ENCODE peak calls at places on chromosome X, in four cellular contexts. A, R, Q and X are unnamed samples.
A peak's percentile ranks its signal among the peaks of the same experiment; 100 is the strongest.

GRCh38 chrX:39850630-39851152 is 247.1 kb downstream of the BCOR start:
- DNase-seq in R (peak; percentile 75), Q (peak; percentile 72), A (no peak), X (no peak)

GRCh38 chrX:120642871-120643270 is 13.0 kb upstream of the C1GALT1C1 start:
- DNase-seq in Q (no peak), A (no peak), R (no peak), X (no peak)

GRCh38 chrX:45320191-45320590 is 119.5 kb upstream of the DIPK2B start:
- DNase-seq in R (no peak), A (no peak), Q (no peak), X (no peak)

GRCh38 chrX:130975947-130976346 is 72.9 kb upstream of the ENOX2 start:
- DNase-seq in A (no peak), R (peak; percentile 37), Q (peak; percentile 1), X (no peak)

GRCh38 chrX:47191331-47191730 is 2.3 kb upstream of the UBA1 start:
- DNase-seq in Q (no peak), R (no peak), A (no peak), X (no peak)

GRCh38 chrX:18377802-18378201 is 23.3 kb upstream of the SCML2 start:
- DNase-seq in R (peak; percentile 30), A (no peak), Q (no peak), X (no peak)

GRCh38 chrX:92247076-92247475 is 467.9 kb downstream of the PCDH11X start:
- DNase-seq in Q (no peak), A (no peak), R (no peak), X (no peak)

GRCh38 chrX:153778684-153779101 is 2.1 kb upstream of the SRPK3 start:
- DNase-seq in R (no peak), Q (no peak), A (no peak), X (no peak)

GRCh38 chrX:135327299-135327698 is 18.0 kb downstream of the ETDC start:
- DNase-seq in A (no peak), Q (no peak), R (no peak), X (no peak)

GRCh38 chrX:72003811-72004750 is 93.4 kb downstream of the NHSL2 start:
- DNase-seq in A (no peak), Q (no peak), R (no peak), X (no peak)

GRCh38 chrX:39848243-39848642 is 249.5 kb downstream of the BCOR start:
- DNase-seq in Q (no peak), R (peak; percentile 37), A (no peak), X (no peak)

GRCh38 chrX:19063030-19063429 is 59.2 kb downstream of the ADGRG2 start:
- DNase-seq in A (no peak), Q (no peak), R (no peak), X (no peak)

GRCh38 chrX:38214551-38214950 is 6.1 kb downstream of the SRPX start:
- DNase-seq in Q (no peak), R (no peak), A (no peak), X (no peak)

DNA sequence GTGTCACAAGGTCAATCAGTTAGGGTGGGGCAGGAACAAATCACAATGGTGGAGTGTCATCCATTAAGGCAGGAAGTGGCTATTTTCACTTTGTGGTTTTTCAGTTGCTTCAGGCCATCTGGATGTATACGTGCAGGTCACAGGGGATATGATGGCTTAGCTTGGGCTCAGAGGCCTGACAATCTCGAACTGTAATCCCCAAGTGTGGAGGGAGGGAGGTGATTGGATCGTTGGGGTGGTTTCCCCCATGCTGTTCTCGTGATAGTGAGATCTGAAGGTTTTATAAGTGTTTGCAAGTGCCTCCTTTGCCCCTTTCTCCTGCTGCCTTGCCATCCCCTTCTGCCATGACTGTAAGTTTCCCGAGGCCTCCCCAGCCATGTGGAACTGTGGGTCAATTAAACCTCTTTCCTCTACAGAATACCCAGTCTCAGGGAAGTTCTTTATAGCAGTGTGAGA is 36.7 kb upstream of the STS start:
- DNase-seq in A (peak; percentile 73), R (no peak), Q (no peak), X (no peak)
- TF ChIP-seq SPI1 in A (no peak), R (no peak), Q (no peak), X (peak; percentile 25)

GRCh38 chrX:100647095-100647494 is 3.1 kb downstream of the SRPX2 start:
- DNase-seq in Q (no peak), A (no peak), R (no peak), X (no peak)

GRCh38 chrX:100643212-100643611 is 787 bp upstream of the SRPX2 start:
- DNase-seq in A (no peak), R (no peak), Q (no peak), X (no peak)

GRCh38 chrX:100645106-100645505 is 1.1 kb downstream of the SRPX2 start:
- DNase-seq in Q (no peak), R (no peak), A (no peak), X (no peak)

GRCh38 chrX:100642296-100642695 is 1.7 kb upstream of the SRPX2 start:
- DNase-seq in R (no peak), A (no peak), Q (no peak), X (no peak)

DNA sequence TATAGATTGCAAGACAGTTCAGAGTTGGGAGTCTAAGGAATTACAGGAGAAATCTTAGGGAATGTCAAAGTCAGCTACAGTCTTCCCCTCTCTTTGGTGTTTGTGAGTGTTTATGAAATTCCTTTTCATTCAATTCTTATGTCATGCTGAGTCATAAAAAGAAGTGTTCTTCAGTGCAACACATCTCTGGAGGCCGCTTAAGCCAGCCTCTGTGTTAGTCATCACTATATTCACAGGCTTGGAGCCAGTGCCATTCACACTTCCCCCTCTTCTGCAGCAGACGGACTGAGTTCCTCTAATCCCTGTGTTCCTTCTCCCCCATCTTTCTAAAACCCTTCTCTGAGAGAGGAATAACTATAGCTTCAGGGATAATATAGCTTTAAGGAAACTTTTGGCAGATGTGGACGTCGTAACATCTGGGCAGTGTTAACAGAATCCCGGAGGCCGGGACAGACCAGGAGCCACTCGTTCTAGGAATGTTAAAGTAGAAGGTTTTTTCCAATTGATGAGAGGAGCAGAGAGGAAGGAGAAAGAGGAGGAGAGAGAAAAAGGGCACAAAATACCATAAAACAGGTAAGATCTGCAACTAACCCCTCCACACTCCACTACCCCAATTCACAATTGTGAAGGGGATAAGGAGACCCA is at the start of gene SRPX2:
- DNase-seq in R (no peak), Q (peak; percentile 8), A (no peak), X (no peak)
- TF ChIP-seq SPI1 in R (no peak), Q (no peak), A (no peak), X (no peak)

DNA sequence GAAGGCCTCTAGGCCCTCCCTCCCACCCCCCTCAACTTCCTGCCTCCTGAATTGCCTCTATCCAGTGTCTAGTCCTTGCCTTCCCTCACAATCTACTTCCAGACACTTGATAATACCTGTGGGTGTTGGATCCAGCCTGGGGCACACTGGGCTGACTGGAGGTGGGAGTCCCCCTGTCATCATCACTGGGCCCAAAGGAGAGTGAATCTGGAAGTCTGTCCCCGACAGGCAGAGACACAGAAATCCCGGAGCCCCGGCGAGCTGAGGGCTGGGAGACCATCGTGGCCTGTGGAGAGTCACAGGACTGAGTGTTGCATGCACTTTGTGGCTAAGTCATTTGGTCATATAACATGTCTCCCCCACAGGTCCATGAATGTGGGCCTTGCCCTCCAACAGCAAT is 8.4 kb upstream of the SYP start:
- DNase-seq in Q (no peak), R (no peak), A (no peak), X (no peak)
- TF ChIP-seq SPI1 in Q (no peak), R (no peak), A (no peak), X (no peak)

DNA sequence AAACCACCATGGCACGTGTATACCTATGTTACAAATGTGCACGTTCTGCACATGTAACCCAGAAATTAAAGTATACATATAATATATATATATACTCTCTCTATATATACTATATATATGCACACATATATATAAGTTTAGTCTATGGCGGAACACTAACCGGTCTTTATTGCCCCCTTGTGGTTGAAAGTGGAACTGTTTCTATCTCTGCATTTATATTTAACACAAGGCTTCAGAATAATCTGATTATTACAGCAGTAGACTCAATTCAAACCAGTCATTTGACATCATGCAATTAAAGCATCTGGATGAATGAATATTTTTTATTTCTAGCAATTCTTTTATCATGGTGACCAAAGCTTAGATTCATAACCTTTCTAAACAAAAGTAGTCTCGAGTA is 14.6 kb downstream of the RAB9B start:
- DNase-seq in R (peak; percentile 38), A (peak; percentile 11), Q (peak; percentile 2), X (no peak)
- TF ChIP-seq SPI1 in R (no peak), A (no peak), Q (no peak), X (no peak)

GRCh38 chrX:17377795-17378194 is 2.8 kb downstream of the NHS start:
- DNase-seq in A (no peak), Q (no peak), R (no peak), X (no peak)

GRCh38 chrX:17376381-17377046 is 1.5 kb downstream of the NHS start:
- DNase-seq in Q (no peak), R (no peak), A (no peak), X (no peak)

GRCh38 chrX:17375631-17376380 is 806 bp downstream of the NHS start:
- DNase-seq in A (no peak), R (no peak), Q (no peak), X (no peak)

GRCh38 chrX:17375361-17375630 is 296 bp downstream of the NHS start:
- DNase-seq in A (no peak), Q (no peak), R (no peak), X (no peak)

DNA sequence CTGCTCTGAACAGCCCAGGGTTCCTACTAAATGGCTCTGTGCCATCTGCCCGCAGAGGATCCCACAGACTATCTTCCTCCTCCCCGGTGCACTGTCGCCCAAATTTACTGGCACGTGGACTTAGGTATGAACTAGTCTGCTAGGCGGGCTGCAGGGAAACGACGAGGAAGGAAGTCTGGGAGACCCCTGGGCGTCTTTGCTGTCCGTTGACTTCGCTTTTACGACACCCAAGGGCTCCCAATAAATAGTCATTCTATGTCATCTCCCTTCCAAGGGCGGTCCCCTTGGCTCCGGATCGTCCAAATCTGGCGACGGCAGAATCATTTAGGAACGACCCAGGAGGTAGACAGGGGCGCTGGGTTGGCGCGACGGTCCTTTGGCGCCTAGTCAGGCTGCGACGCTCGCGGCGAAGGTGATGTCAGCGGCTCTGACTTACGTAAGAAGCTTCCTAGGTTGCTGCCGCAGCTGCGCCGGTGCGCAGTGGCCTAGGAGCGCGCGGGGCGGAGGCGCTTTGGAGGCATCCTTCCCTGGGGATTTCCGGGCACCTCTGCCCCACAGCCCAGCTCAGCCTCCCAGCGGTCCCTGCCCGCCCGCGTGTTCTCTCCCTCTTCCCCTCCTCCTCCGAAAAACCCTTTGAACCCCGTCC is 2.2 kb downstream of the NHS start:
- DNase-seq in A (no peak), R (no peak), Q (no peak), X (no peak)
- TF ChIP-seq SPI1 in A (no peak), R (no peak), Q (no peak), X (no peak)

GRCh38 chrX:9537781-9538180 is 72.9 kb downstream of the TBL1X start:
- DNase-seq in A (no peak), Q (no peak), R (no peak), X (no peak)

GRCh38 chrX:9532349-9532748 is 67.5 kb downstream of the TBL1X start:
- DNase-seq in A (no peak), Q (no peak), R (no peak), X (no peak)

GRCh38 chrX:9533611-9534010 is 68.8 kb downstream of the TBL1X start:
- DNase-seq in R (no peak), A (no peak), Q (no peak), X (no peak)

GRCh38 chrX:9535101-9535500 is 70.2 kb downstream of the TBL1X start:
- DNase-seq in Q (no peak), R (no peak), A (no peak), X (no peak)

DNA sequence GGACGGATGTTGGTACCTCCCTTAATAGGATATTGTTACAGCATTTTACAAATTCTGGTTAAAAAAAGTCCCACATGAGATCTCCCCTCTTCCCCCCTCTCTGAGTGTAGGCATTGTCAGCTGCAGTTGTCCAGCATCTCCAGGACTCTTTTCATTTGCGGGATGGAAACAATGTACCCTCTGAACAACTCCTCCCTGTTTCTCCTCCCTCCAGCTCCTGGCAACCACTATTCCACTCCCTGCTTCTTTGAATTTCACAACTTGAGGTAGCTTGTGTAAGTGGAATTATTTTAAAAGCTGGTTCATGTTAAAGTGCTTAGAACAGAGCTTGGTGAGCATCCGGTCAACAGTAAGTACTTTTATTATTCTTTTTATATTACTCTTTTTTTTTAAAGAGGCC is 69.8 kb downstream of the TBL1X start:
- DNase-seq in R (no peak), A (no peak), Q (no peak), X (no peak)
- TF ChIP-seq SPI1 in R (no peak), A (no peak), Q (no peak), X (no peak)